ENCODE peak calls at places on chromosome 13, in six cellular contexts. J, N, P, Q, B and S are unnamed samples. For H3K27me3, the result is how much of the 10 kb centered on the place peaks cover.

GRCh38 chr13:30844548-30845296 is 61.3 kb upstream of the MEDAG start:
- DNase-seq in J (no peak), N (no peak), P (no peak), Q (no peak), B (no peak), S (no peak)

GRCh38 chr13:30608364-30608763 is 9.4 kb upstream of the USPL1 start:
- DNase-seq in J (no peak), N (no peak), P (no peak), Q (no peak), B (no peak), S (no peak)

GRCh38 chr13:40313269-40314200 is 352.9 kb downstream of the FOXO1 start:
- DNase-seq in J (no peak), N (no peak), P (no peak), Q (no peak), B (peak), S (no peak)

GRCh38 chr13:99265162-99265822 is 7.1 kb upstream of the GPR18 start:
- DNase-seq in J (no peak), N (no peak), P (no peak), Q (no peak), B (no peak), S (no peak)

GRCh38 chr13:110106726-110107125 is 200.2 kb downstream of the COL4A1 start:
- DNase-seq in J (no peak), N (no peak), P (no peak), Q (peak), B (no peak), S (no peak)

GRCh38 chr13:90156390-90156789 is 1191.1 kb upstream of the MIR17HG start:
- DNase-seq in J (no peak), N (no peak), P (no peak), Q (no peak), B (no peak), S (no peak)

GRCh38 chr13:87674143-87674772 is 3.1 kb downstream of the SLITRK5 start:
- DNase-seq in J (no peak), N (no peak), P (no peak), Q (no peak), B (no peak), S (no peak)

GRCh38 chr13:70960841-70961443 is 852.7 kb upstream of the KLHL1 start:
- DNase-seq in J (no peak), N (no peak), P (peak), Q (no peak), B (peak), S (no peak)

GRCh38 chr13:54449922-54450321 is 1421.3 kb downstream of the OLFM4 start:
- DNase-seq in J (no peak), N (no peak), P (peak), Q (no peak), B (no peak), S (no peak)

GRCh38 chr13:110012102-110012739 is 225.8 kb upstream of the IRS2 start:
- DNase-seq in J (no peak), N (peak), P (peak), Q (no peak), B (peak), S (no peak)

GRCh38 chr13:31046711-31047279 is 114.3 kb downstream of the TEX26 start:
- DNase-seq in J (no peak), N (no peak), P (no peak), Q (peak), B (no peak), S (no peak)

GRCh38 chr13:26518433-26519084 is 38.9 kb upstream of the WASF3 start:
- DNase-seq in J (no peak), N (no peak), P (no peak), Q (no peak), B (no peak), S (peak)

GRCh38 chr13:35157143-35157755 is 215.2 kb downstream of the NBEA start:
- DNase-seq in J (no peak), N (peak), P (peak), Q (peak), B (peak), S (no peak)

GRCh38 chr13:51684076-51684475 is 99.8 kb downstream of the WDFY2 start:
- DNase-seq in J (no peak), N (no peak), P (no peak), Q (no peak), B (no peak), S (no peak)

GRCh38 chr13:52195052-52195837 is 35.8 kb upstream of the NEK3 start:
- DNase-seq in J (peak), N (no peak), P (peak), Q (peak), B (peak), S (no peak)

GRCh38 chr13:63010072-63010658 is 1594.5 kb upstream of the PCDH20 start:
- DNase-seq in J (no peak), N (no peak), P (no peak), Q (no peak), B (no peak), S (no peak)

GRCh38 chr13:74135306-74136088 is 1.3 kb upstream of the KLF12 start:
- DNase-seq in J (no peak), N (no peak), P (peak), Q (peak), B (peak), S (no peak)

GRCh38 chr13:86082116-86082515 is 282.9 kb upstream of the SLITRK6 start:
- DNase-seq in J (no peak), N (no peak), P (peak), Q (no peak), B (no peak), S (no peak)

GRCh38 chr13:59665184-59665583 is 498.5 kb downstream of the DIAPH3 start:
- DNase-seq in J (no peak), N (no peak), P (no peak), Q (no peak), B (no peak), S (no peak)

GRCh38 chr13:65901723-65902122 is 1328.4 kb downstream of the PCDH9 start:
- DNase-seq in J (no peak), N (no peak), P (no peak), Q (no peak), B (no peak), S (no peak)

GRCh38 chr13:20721058-20721453 is 17.6 kb downstream of the IL17D start:
- DNase-seq in J (no peak), N (no peak), P (no peak), Q (no peak), B (no peak), S (no peak)
- H3K27me3 ChIP-seq in J (under half), N (under half), P (under half), Q (under half), B (under half), S (under half)

GRCh38 chr13:27822873-27823311 is 30.6 kb downstream of the GSX1 start:
- DNase-seq in J (no peak), N (no peak), P (no peak), Q (no peak), B (peak), S (no peak)
- H3K27me3 ChIP-seq in J (under half), N (under half), P (half or more), Q (under half), B (under half), S (half or more)

DNA sequence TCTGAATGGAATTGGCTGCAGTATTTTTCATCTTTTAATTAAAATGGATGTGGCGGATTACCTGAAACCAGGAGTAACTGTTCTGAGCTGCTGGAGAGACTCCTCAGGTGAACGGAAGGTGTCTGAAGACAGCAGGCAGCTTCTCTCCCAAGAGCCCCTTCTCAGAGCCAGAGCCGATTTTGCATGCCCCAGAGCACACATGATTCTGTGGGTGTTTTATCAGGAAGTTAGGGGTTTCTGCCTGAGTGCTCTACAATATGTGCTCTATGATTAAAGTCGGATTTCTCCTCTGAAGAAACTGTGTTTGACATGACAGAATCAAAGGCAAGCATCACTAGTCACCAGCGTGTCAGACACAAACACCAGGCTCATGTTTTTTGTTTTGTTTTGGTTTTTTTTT is 60.7 kb upstream of the MCF2L start:
- DNase-seq in J (no peak), N (no peak), P (no peak), Q (no peak), B (no peak), S (no peak)
- H3K27me3 ChIP-seq in J (under half), N (under half), P (under half), Q (under half), B (under half), S (under half)

GRCh38 chr13:42658019-42658418 is 84.1 kb downstream of the TNFSF11 start:
- DNase-seq in J (no peak), N (no peak), P (no peak), Q (no peak), B (no peak), S (no peak)

GRCh38 chr13:42653694-42654093 is 79.7 kb downstream of the TNFSF11 start:
- DNase-seq in J (no peak), N (no peak), P (no peak), Q (no peak), B (no peak), S (no peak)

GRCh38 chr13:42654760-42655159 is 80.8 kb downstream of the TNFSF11 start:
- DNase-seq in J (no peak), N (no peak), P (no peak), Q (no peak), B (no peak), S (no peak)

GRCh38 chr13:42654212-42654611 is 80.3 kb downstream of the TNFSF11 start:
- DNase-seq in J (no peak), N (no peak), P (no peak), Q (no peak), B (no peak), S (no peak)

DNA sequence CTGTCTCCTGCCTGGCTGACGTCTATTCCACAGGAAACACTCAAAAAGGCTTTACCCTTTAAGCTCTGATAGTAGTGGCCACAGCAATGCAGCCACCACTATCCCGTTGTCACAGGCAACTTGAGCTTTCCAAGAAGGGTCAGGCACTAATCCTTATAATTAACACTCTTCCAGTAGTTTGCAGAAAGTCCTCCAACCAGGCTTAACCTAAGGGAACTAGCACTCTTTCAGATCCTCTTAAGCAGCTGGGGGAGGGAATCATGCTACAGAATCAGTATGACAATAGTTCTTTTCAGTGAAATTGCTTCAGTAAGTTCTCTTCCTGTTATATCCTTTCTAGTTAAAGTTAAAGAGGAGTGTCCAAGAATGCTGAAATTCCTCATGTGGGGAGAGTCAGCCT is 82.2 kb downstream of the TNFSF11 start:
- DNase-seq in J (no peak), N (no peak), P (no peak), Q (no peak), B (no peak), S (peak)
- H3K27me3 ChIP-seq in J (under half), N (half or more), P (under half), Q (under half), B (under half), S (under half)